ENCODE peak calls at places on chromosomes 1 and 21, in four cellular contexts. T is psoas muscle, S is esophagus muscularis mucosa, I is transverse colon. X is an unnamed sample.
A peak's percentile ranks its signal among the peaks of the same experiment; 100 is the strongest.

GRCh38 chr1:31517301-31517700 is 59.0 kb upstream of the TINAGL1 start:
- DNase-seq in S (no peak), T (no peak), I (no peak), X (no peak)

GRCh38 chr1:48415050-48415449 is 57.0 kb downstream of the SPATA6 start:
- DNase-seq in T (no peak), S (no peak), I (no peak), X (no peak)

GRCh38 chr21:34552324-34553198 is 40.6 kb upstream of the KCNE1 start:
- DNase-seq in I (no peak), S (no peak), T (no peak), X (no peak)

GRCh38 chr1:117365350-117366280 is 1.6 kb upstream of the MAN1A2 start:
- DNase-seq in T (no peak), I (no peak), S (no peak), X (no peak)

GRCh38 chr21:39180429-39181019 is 2.7 kb downstream of the PSMG1 start:
- DNase-seq in T (no peak), S (no peak), I (no peak), X (no peak)

GRCh38 chr1:242140871-242141270 is 142.0 kb upstream of the MAP1LC3C start:
- DNase-seq in S (no peak), T (no peak), I (no peak), X (no peak)

GRCh38 chr1:8427493-8427892 is 109.6 kb downstream of the SLC45A1 start:
- DNase-seq in I (no peak), T (no peak), S (no peak), X (no peak)

GRCh38 chr1:57252597-57253306 is 171.1 kb downstream of the DAB1 start:
- DNase-seq in T (no peak), I (no peak), S (no peak), X (no peak)

GRCh38 chr1:61844006-61844405 is 101.7 kb downstream of the PATJ start:
- DNase-seq in S (no peak), I (no peak), T (no peak), X (no peak)

GRCh38 chr1:61839702-61840101 is 97.4 kb downstream of the PATJ start:
- DNase-seq in T (no peak), I (no peak), S (no peak), X (no peak)

DNA sequence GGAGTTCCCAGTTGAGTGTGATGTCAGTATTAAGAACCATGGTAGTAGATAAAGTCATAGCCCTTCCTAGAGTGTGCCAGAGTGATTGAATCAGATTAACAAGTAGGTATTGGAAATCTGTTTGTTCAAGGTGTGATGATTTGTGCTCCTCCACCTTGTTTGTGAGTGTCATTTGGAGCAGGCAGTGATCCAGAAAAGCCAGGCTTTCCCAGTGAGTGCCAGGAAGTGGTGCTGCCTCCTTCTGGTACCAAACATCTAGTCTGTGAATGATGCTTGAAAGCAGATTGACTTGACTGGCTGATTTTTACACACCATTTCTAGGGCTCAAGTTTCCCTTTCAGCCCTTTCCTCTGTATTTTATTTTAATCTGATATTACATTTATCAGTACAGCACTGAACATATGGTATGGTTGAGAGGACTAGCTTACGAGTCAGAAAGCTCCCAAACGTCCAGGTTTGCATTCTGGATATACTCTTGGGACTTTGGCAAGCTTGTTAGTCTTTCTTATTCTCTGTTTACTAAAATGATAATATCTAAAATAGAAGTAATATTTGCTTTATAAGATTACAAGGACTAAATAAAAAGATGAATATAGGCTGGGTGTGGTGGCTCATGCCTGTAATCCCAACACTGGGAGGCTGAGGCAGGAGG is 100.7 kb downstream of the PATJ start:
- DNase-seq in T (no peak), S (no peak), I (no peak), X (no peak)
- TF ChIP-seq CTCF in T (no peak), S (no peak), I (no peak), X (peak; percentile 17)

DNA sequence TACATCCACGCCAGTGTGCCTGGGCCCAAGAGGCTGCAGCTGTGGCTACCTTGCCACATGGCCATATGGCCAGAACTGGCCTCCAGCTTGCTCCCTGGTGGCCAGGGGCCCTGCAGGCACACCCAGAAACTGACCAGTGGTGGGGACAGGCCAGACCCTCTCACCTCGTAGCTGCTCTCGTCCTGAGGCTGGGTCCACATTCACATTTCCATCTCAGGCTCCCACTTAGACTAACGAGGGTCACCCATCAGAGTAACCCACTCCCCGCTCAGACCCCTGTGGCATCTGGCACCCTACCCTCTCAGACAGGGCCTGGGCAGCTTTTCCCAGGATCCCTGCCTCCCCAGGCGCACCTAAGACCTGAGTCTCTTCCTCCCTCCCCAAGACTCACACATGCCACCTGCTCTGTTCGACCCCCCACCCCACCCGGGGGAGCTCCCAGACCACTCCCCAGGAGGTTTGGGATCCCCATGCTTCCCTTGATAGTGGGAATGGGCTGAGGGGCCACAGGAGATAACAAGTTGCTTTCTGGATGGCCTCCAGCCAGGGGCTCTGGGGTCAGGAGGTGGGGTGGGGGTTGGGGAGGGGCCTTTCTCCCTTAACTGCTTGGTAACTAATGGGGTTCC is 21.3 kb upstream of the RNU1-4 start:
- DNase-seq in S (peak; percentile 93), I (no peak), T (peak; percentile 48), X (no peak)
- H3K27me3 ChIP-seq in S (no peaks in the 10 kb centered on the region), I (peaks cover 15% of the 10 kb centered on the region), T (no peaks in the 10 kb centered on the region), X (peaks cover 50% of the 10 kb centered on the region)

GRCh38 chr1:65025794-65026193 is 59.4 kb upstream of the JAK1 start:
- DNase-seq in S (no peak), I (no peak), T (no peak), X (no peak)
- H3K27ac ChIP-seq in S (no peak overlapping the region), I (no peak overlapping the region), T (no peak overlapping the region), X (no peak overlapping the region)

GRCh38 chr1:11307837-11308236 is 34.8 kb downstream of the UBIAD1 start:
- DNase-seq in S (no peak), I (no peak), T (no peak), X (no peak)

GRCh38 chr1:11311816-11312755 is 39.1 kb downstream of the UBIAD1 start:
- DNase-seq in S (no peak), I (no peak), T (no peak), X (no peak)

GRCh38 chr1:11314959-11315358 is 42.0 kb downstream of the UBIAD1 start:
- DNase-seq in I (no peak), S (no peak), T (no peak), X (no peak)

GRCh38 chr1:11309385-11309784 is 36.4 kb downstream of the UBIAD1 start:
- DNase-seq in T (no peak), I (no peak), S (no peak), X (no peak)
- TF ChIP-seq CTCF in T (no peak), I (no peak), S (no peak), X (no peak)

GRCh38 chr21:45496968-45497845 is 45.0 kb downstream of the SLC19A1 start:
- DNase-seq in I (no peak), S (no peak), T (peak; percentile 46), X (no peak)

GRCh38 chr21:45499970-45500575 is 42.2 kb downstream of the SLC19A1 start:
- DNase-seq in S (no peak), T (peak; percentile 36), I (no peak), X (no peak)

GRCh38 chr21:45499201-45499750 is 43.0 kb downstream of the SLC19A1 start:
- DNase-seq in T (peak; percentile 22), I (no peak), S (no peak), X (no peak)

GRCh38 chr21:45497846-45498645 is 44.2 kb downstream of the SLC19A1 start:
- DNase-seq in T (peak; percentile 31), I (no peak), S (no peak), X (no peak)

DNA sequence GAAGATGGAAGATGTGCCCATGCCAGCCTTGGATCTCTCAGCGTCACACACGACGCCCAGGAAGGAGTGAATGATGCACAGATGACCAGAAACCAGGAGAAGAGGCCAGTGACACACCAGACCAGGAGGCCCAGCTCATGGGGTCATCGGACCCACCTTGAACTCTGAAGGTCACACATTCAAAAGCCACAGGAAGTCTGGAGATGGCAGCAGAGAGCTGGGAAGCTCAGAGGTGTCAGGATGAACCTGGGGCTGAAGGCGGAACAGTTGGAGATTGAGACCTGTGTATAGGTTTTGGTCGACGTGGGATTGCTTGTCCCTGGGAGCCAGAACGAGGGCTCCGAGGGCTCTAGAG is 43.6 kb downstream of the SLC19A1 start:
- DNase-seq in I (no peak), S (no peak), T (no peak), X (no peak)
- H3K27me3 ChIP-seq in I (no peaks in the 10 kb centered on the region), S (no peaks in the 10 kb centered on the region), T (no peaks in the 10 kb centered on the region), X (no peaks in the 10 kb centered on the region)

X was measured in AG04450.